ENCODE peak calls at places on chromosome X, in four cellular contexts. Q is hippocampal formation, Z is HL-60, K is HS-5. H is an unnamed sample.

GRCh38 chrX:151688695-151689094 is 6.6 kb upstream of the PRRG3 start:
- DNase-seq in Q (no peak), Z (no peak), K (no peak), H (no peak)

GRCh38 chrX:136497556-136498048 is at the start of gene HTATSF1:
- DNase-seq in Q (no peak), Z (no peak), K (peak), H (no peak)

GRCh38 chrX:34578237-34578636 is 78.8 kb downstream of the TMEM47 start:
- DNase-seq in Q (peak), Z (no peak), K (no peak), H (no peak)

GRCh38 chrX:41043950-41044349 is 41.3 kb upstream of the USP9X start:
- DNase-seq in Q (no peak), Z (no peak), K (no peak), H (no peak)

GRCh38 chrX:1596676-1597344 is 5.4 kb downstream of the AKAP17A start:
- DNase-seq in Q (no peak), Z (no peak), K (no peak), H (no peak)

GRCh38 chrX:2351321-2351720 is 149.5 kb downstream of the DHRSX start:
- DNase-seq in Q (no peak), Z (no peak), K (peak), H (no peak)

GRCh38 chrX:4674028-4674782 is 960.8 kb upstream of the PRKX start:
- DNase-seq in Q (no peak), Z (no peak), K (no peak), H (no peak)

GRCh38 chrX:49273181-49273727 is 3.7 kb downstream of the PPP1R3F start:
- DNase-seq in Q (no peak), Z (no peak), K (no peak), H (peak)

GRCh38 chrX:9464435-9465371 is at the start of gene TBL1X:
- DNase-seq in Q (no peak), Z (no peak), K (no peak), H (peak)

GRCh38 chrX:78693547-78693946 is 34.4 kb upstream of the RTL3 start:
- DNase-seq in Q (no peak), Z (no peak), K (no peak), H (no peak)

GRCh38 chrX:118507766-118508165 is 12.2 kb downstream of the DOCK11 start:
- DNase-seq in Q (no peak), Z (no peak), K (no peak), H (no peak)

GRCh38 chrX:72309297-72310071 is 3.8 kb upstream of the CITED1 start:
- DNase-seq in Q (no peak), Z (no peak), K (no peak), H (no peak)

GRCh38 chrX:34918856-34919255 is 23.7 kb upstream of the FAM47B start:
- DNase-seq in Q (no peak), Z (no peak), K (no peak), H (no peak)

GRCh38 chrX:123169247-123169901 is 14.7 kb upstream of the GRIA3 start:
- DNase-seq in Q (no peak), Z (no peak), K (no peak), H (no peak)

GRCh38 chrX:78574306-78574705 is 84.8 kb downstream of the RTL3 start:
- DNase-seq in Q (no peak), Z (no peak), K (no peak), H (peak)

GRCh38 chrX:8194216-8194615 is 23.1 kb upstream of the VCX2 start:
- DNase-seq in Q (no peak), Z (no peak), K (no peak), H (no peak)

GRCh38 chrX:64093761-64094160 is 111.7 kb downstream of the AMER1 start:
- DNase-seq in Q (peak), Z (no peak), K (no peak), H (no peak)

GRCh38 chrX:10608099-10608498 is 12.3 kb downstream of the MID1 start:
- DNase-seq in Q (no peak), Z (no peak), K (no peak), H (no peak)

GRCh38 chrX:38768079-38768478 is 33.2 kb upstream of the MID1IP1 start:
- DNase-seq in Q (peak), Z (no peak), K (no peak), H (peak)

GRCh38 chrX:93420635-93421034 is 252.7 kb downstream of the NAP1L3 start:
- DNase-seq in Q (no peak), Z (no peak), K (no peak), H (no peak)

GRCh38 chrX:118694628-118695027 is 32.8 kb upstream of the IL13RA1 start:
- DNase-seq in Q (no peak), Z (no peak), K (no peak), H (no peak)

GRCh38 chrX:31223817-31224216 is 152.0 kb upstream of the FTHL17 start:
- DNase-seq in Q (no peak), Z (no peak), K (no peak), H (no peak)

GRCh38 chrX:143854006-143854405 is 29.9 kb upstream of the UBE2NL start:
- DNase-seq in Q (no peak), Z (no peak), K (peak), H (no peak)

GRCh38 chrX:122934131-122934530 is 249.9 kb upstream of the GRIA3 start:
- DNase-seq in Q (no peak), Z (no peak), K (no peak), H (no peak)

GRCh38 chrX:123550829-123551228 is 182.0 kb downstream of the THOC2 start:
- DNase-seq in Q (no peak), Z (no peak), K (no peak), H (no peak)

GRCh38 chrX:133812382-133812781 is 173.0 kb downstream of the GPC3 start:
- DNase-seq in Q (no peak), Z (no peak), K (no peak), H (no peak)

GRCh38 chrX:39367429-39367828 is 566.2 kb downstream of the MID1IP1 start:
- DNase-seq in Q (no peak), Z (no peak), K (no peak), H (no peak)